ENCODE peak calls at places on chromosomes 12 and 14, in ten cellular contexts. M is brain microvascular endothelial cell; X is mucosa of descending colon; T is right atrium auricular region; L is tibial nerve; J is hepatocyte; H is lung; V is GM06990; O is CD8-positive, alpha-beta T cell; Y is esophagus squamous epithelium. G is an unnamed sample.

GRCh38 chr12:41202051-41202450 is 13.9 kb downstream of the PDZRN4 start:
- DNase-seq in M (no peak), X (no peak), T (no peak), L (no peak), J (no peak), H (no peak), V (no peak), O (no peak), Y (no peak), G (no peak)

GRCh38 chr12:38385492-38385864 is 68.9 kb downstream of the ALG10B start:
- DNase-seq in M (no peak), X (no peak), T (no peak), L (no peak), J (no peak), H (no peak), V (no peak), O (no peak), Y (no peak), G (no peak)

GRCh38 chr14:75985618-75986438 is at the start of gene IFT43:
- DNase-seq in M (peak; percentile 81), X (peak; percentile 92), T (peak; percentile 94), L (peak; percentile 90), J (peak; percentile 90), H (peak; percentile 94), V (peak; percentile 69), O (peak; percentile 93), Y (peak; percentile 66), G (peak; percentile 86)

GRCh38 chr14:99382071-99382640 is 98.5 kb downstream of the SETD3 start:
- DNase-seq in M (no peak), X (no peak), T (no peak), L (no peak), J (no peak), H (no peak), V (no peak), O (no peak), Y (no peak), G (no peak)

GRCh38 chr12:3365416-3366385 is 125.3 kb upstream of the PRMT8 start:
- DNase-seq in M (no peak), X (peak; percentile 44), T (no peak), L (no peak), J (peak; percentile 64), H (no peak), V (no peak), O (no peak), Y (no peak), G (no peak)

GRCh38 chr14:95183532-95184412 is 26.4 kb upstream of the DICER1 start:
- DNase-seq in M (peak; percentile 31), X (no peak), T (no peak), L (no peak), J (no peak), H (no peak), V (no peak), O (no peak), Y (no peak), G (no peak)

GRCh38 chr12:2642896-2643425 is 151.8 kb upstream of the FKBP4 start:
- DNase-seq in M (no peak), X (no peak), T (no peak), L (no peak), J (no peak), H (no peak), V (no peak), O (no peak), Y (no peak), G (peak; percentile 30)

GRCh38 chr12:9906888-9907287 is 25.3 kb downstream of the CLEC2A start:
- DNase-seq in M (no peak), X (no peak), T (no peak), L (no peak), J (no peak), H (no peak), V (no peak), O (peak; percentile 18), Y (no peak), G (no peak)

GRCh38 chr14:38808734-38809455 is 294.1 kb downstream of the SEC23A start:
- DNase-seq in M (no peak), X (peak; percentile 79), T (no peak), L (no peak), J (peak; percentile 55), H (no peak), V (no peak), O (no peak), Y (no peak), G (no peak)

GRCh38 chr14:85714046-85714445 is 184.1 kb downstream of the FLRT2 start:
- DNase-seq in M (no peak), X (no peak), T (no peak), L (no peak), J (no peak), H (no peak), V (no peak), O (no peak), Y (no peak), G (no peak)

GRCh38 chr14:51283402-51283825 is 43.4 kb downstream of the TMX1 start:
- DNase-seq in M (peak; percentile 73), X (no peak), T (no peak), L (no peak), J (peak; percentile 92), H (no peak), V (no peak), O (no peak), Y (no peak), G (no peak)

GRCh38 chr12:131829795-131830334 is 1.7 kb downstream of the MMP17 start:
- DNase-seq in M (no peak), X (no peak), T (no peak), L (no peak), J (peak; percentile 18), H (no peak), V (no peak), O (no peak), Y (no peak), G (no peak)

GRCh38 chr12:122870867-122871664 is 24.9 kb downstream of the VPS37B start:
- DNase-seq in M (peak; percentile 43), X (peak; percentile 62), T (no peak), L (no peak), J (peak; percentile 70), H (no peak), V (no peak), O (no peak), Y (no peak), G (peak; percentile 63)

GRCh38 chr12:111741235-111741812 is 25.4 kb upstream of the ALDH2 start:
- DNase-seq in M (peak; percentile 41), X (peak; percentile 33), T (no peak), L (no peak), J (peak; percentile 24), H (no peak), V (no peak), O (no peak), Y (no peak), G (no peak)

GRCh38 chr14:106286697-106287290 is 760.4 kb downstream of the TMEM121 start:
- DNase-seq in M (no peak), X (no peak), T (no peak), L (no peak), J (no peak), H (no peak), V (peak; percentile 37), O (no peak), Y (no peak), G (no peak)

DNA sequence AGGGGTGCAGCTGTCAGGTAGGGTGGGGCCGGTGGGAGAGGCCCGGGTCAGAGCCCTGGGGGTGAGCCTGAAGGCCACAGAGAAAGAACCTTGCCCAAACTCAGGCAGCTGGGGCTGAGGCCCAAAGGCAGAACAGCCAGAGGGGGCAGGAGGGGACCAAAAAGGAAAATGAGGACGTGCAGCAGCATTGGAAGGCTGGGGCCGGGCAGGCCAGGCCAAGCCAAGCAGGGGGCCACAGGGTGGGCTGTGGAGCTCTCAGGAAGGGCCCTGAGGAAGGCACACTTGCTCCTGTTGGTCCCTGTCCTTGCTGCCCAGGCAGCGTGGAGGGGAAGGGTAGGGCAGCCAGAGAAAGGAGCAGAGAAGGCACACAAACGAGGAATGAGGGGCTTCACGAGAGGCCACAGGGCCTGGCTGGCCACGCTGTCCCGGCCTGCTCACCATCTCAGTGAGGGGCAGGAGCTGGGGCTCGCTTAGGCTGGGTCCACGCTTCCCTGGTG is 10.5 kb downstream of the MMP14 start:
- DNase-seq in M (no peak), X (no peak), T (no peak), L (no peak), J (no peak), H (no peak), V (no peak), O (no peak), Y (no peak), G (no peak)
- H3K36me3 ChIP-seq in M (peaks cover 52% of the 10 kb centered on the region), X (no peaks in the 10 kb centered on the region), T (peaks cover 50% of the 10 kb centered on the region), L (peaks cover 9% of the 10 kb centered on the region), J (no peaks in the 10 kb centered on the region), H (no peaks in the 10 kb centered on the region), V (no peaks in the 10 kb centered on the region), O (no peaks in the 10 kb centered on the region), Y (peaks cover 50% of the 10 kb centered on the region), G (peaks cover 6% of the 10 kb centered on the region)

GRCh38 chr12:67268896-67269631 is at the start of gene CAND1:
- DNase-seq in M (peak; percentile 98), X (peak; percentile 99), T (peak; percentile 98), L (peak; percentile 95), J (peak; percentile 98), H (peak; percentile 97), V (peak; percentile 96), O (peak; percentile 91), Y (peak; percentile 82), G (peak; percentile 96)
- TF ChIP-seq CTCF in M (no peak), X (no peak), T (no peak), L (no peak), J (peak; percentile 21), H (no peak), V (no peak), O (no peak), Y (peak; percentile 2), G (no peak)

GRCh38 chr12:58961166-58961565 is 40.9 kb upstream of the LRIG3 start:
- DNase-seq in M (no peak), X (no peak), T (no peak), L (no peak), J (no peak), H (no peak), V (no peak), O (no peak), Y (no peak), G (no peak)

GRCh38 chr12:58961906-58962305 is 41.6 kb upstream of the LRIG3 start:
- DNase-seq in M (no peak), X (no peak), T (no peak), L (no peak), J (no peak), H (no peak), V (no peak), O (no peak), Y (no peak), G (no peak)

GRCh38 chr12:58957298-58957697 is 37.0 kb upstream of the LRIG3 start:
- DNase-seq in M (no peak), X (no peak), T (no peak), L (no peak), J (no peak), H (no peak), V (no peak), O (no peak), Y (no peak), G (no peak)

GRCh38 chr12:58955849-58956248 is 35.5 kb upstream of the LRIG3 start:
- DNase-seq in M (no peak), X (no peak), T (no peak), L (no peak), J (no peak), H (no peak), V (no peak), O (no peak), Y (no peak), G (no peak)

GRCh38 chr12:58959639-58960300 is 39.5 kb upstream of the LRIG3 start:
- DNase-seq in M (no peak), X (no peak), T (no peak), L (no peak), J (no peak), H (no peak), V (no peak), O (no peak), Y (no peak), G (no peak)
- H3K36me3 ChIP-seq in M (no peaks in the 10 kb centered on the region), X (no peaks in the 10 kb centered on the region), T (no peaks in the 10 kb centered on the region), L (no peaks in the 10 kb centered on the region), J (no peaks in the 10 kb centered on the region), H (no peaks in the 10 kb centered on the region), V (no peaks in the 10 kb centered on the region), O (no peaks in the 10 kb centered on the region), Y (no peaks in the 10 kb centered on the region), G (no peaks in the 10 kb centered on the region)

GRCh38 chr12:24595652-24596235 is 353.2 kb downstream of the BCAT1 start:
- DNase-seq in M (peak; percentile 24), X (no peak), T (no peak), L (no peak), J (peak; percentile 6), H (no peak), V (no peak), O (no peak), Y (no peak), G (no peak)
- TF ChIP-seq CTCF in M (peak; percentile 66), X (no peak), T (no peak), L (no peak), J (peak; percentile 31), H (no peak), V (peak; percentile 34), O (no peak), Y (no peak), G (peak; percentile 16)

G was measured in breast epithelium.